ENCODE peak calls at places on chromosomes 16 and 17, in eight cellular contexts. One of them, this sample, is unnamed.

GRCh38 chr17:14748036-14748715 is 447.3 kb downstream of the HS3ST3B1 start:
- DNase-seq in hepatocyte: no peak
- DNase-seq in uterus: no peak
- DNase-seq in CD4-positive, alpha-beta memory T cell: no peak
- DNase-seq in pancreas: no peak
- DNase-seq in brain microvascular endothelial cell: no peak
- DNase-seq in heart right ventricle: no peak
- DNase-seq in tibial artery: no peak
- DNase-seq in this sample: no peak

GRCh38 chr17:39261286-39261685 is 35.5 kb upstream of the STAC2 start:
- DNase-seq in CD4-positive, alpha-beta memory T cell: no peak
- DNase-seq in brain microvascular endothelial cell: no peak
- DNase-seq in uterus: no peak
- DNase-seq in hepatocyte: no peak
- DNase-seq in heart right ventricle: no peak
- DNase-seq in tibial artery: no peak
- DNase-seq in pancreas: no peak
- DNase-seq in this sample: no peak

GRCh38 chr17:42363767-42364585 is 24.3 kb downstream of the STAT3 start:
- DNase-seq in hepatocyte: no peak
- DNase-seq in pancreas: no peak
- DNase-seq in heart right ventricle: no peak
- DNase-seq in brain microvascular endothelial cell: peak; percentile 56
- DNase-seq in CD4-positive, alpha-beta memory T cell: no peak
- DNase-seq in tibial artery: peak; percentile 33
- DNase-seq in uterus: no peak
- DNase-seq in this sample: no peak

GRCh38 chr17:32267690-32268205 is 2.1 kb downstream of the RHBDL3 start:
- DNase-seq in brain microvascular endothelial cell: no peak
- DNase-seq in pancreas: no peak
- DNase-seq in heart right ventricle: no peak
- DNase-seq in uterus: no peak
- DNase-seq in CD4-positive, alpha-beta memory T cell: no peak
- DNase-seq in hepatocyte: no peak
- DNase-seq in tibial artery: no peak
- DNase-seq in this sample: peak; percentile 16

GRCh38 chr17:16939606-16940115 is 32.3 kb downstream of the TNFRSF13B start:
- DNase-seq in heart right ventricle: no peak
- DNase-seq in uterus: no peak
- DNase-seq in brain microvascular endothelial cell: no peak
- DNase-seq in pancreas: no peak
- DNase-seq in hepatocyte: peak; percentile 4
- DNase-seq in CD4-positive, alpha-beta memory T cell: no peak
- DNase-seq in tibial artery: peak; percentile 11
- DNase-seq in this sample: no peak

GRCh38 chr17:20203761-20204263 is 194.7 kb downstream of the SPECC1 start:
- DNase-seq in heart right ventricle: no peak
- DNase-seq in brain microvascular endothelial cell: no peak
- DNase-seq in CD4-positive, alpha-beta memory T cell: no peak
- DNase-seq in tibial artery: no peak
- DNase-seq in pancreas: no peak
- DNase-seq in uterus: no peak
- DNase-seq in hepatocyte: no peak
- DNase-seq in this sample: no peak

GRCh38 chr16:50858376-50858775 is 116.5 kb downstream of the CYLD start:
- DNase-seq in uterus: no peak
- DNase-seq in heart right ventricle: no peak
- DNase-seq in CD4-positive, alpha-beta memory T cell: no peak
- DNase-seq in pancreas: no peak
- DNase-seq in hepatocyte: no peak
- DNase-seq in brain microvascular endothelial cell: no peak
- DNase-seq in tibial artery: no peak
- DNase-seq in this sample: no peak

GRCh38 chr17:72412650-72413076 is 291.8 kb downstream of the SOX9 start:
- DNase-seq in CD4-positive, alpha-beta memory T cell: no peak
- DNase-seq in tibial artery: no peak
- DNase-seq in pancreas: no peak
- DNase-seq in heart right ventricle: no peak
- DNase-seq in brain microvascular endothelial cell: no peak
- DNase-seq in hepatocyte: no peak
- DNase-seq in uterus: no peak
- DNase-seq in this sample: no peak

GRCh38 chr16:72921106-72921505 is 126.8 kb downstream of the ZFHX3 start:
- DNase-seq in tibial artery: no peak
- DNase-seq in heart right ventricle: no peak
- DNase-seq in hepatocyte: no peak
- DNase-seq in uterus: no peak
- DNase-seq in CD4-positive, alpha-beta memory T cell: no peak
- DNase-seq in pancreas: no peak
- DNase-seq in brain microvascular endothelial cell: no peak
- DNase-seq in this sample: no peak

GRCh38 chr16:48382131-48382530 is 3.1 kb downstream of the SIAH1 start:
- DNase-seq in heart right ventricle: no peak
- DNase-seq in CD4-positive, alpha-beta memory T cell: no peak
- DNase-seq in tibial artery: no peak
- DNase-seq in hepatocyte: no peak
- DNase-seq in uterus: no peak
- DNase-seq in pancreas: no peak
- DNase-seq in brain microvascular endothelial cell: no peak
- DNase-seq in this sample: no peak

GRCh38 chr16:508884-509736 is 18.4 kb upstream of the CAPN15 start:
- DNase-seq in hepatocyte: peak; percentile 66
- DNase-seq in uterus: no peak
- DNase-seq in tibial artery: no peak
- DNase-seq in pancreas: no peak
- DNase-seq in brain microvascular endothelial cell: peak; percentile 69
- DNase-seq in heart right ventricle: no peak
- DNase-seq in CD4-positive, alpha-beta memory T cell: no peak
- DNase-seq in this sample: no peak

GRCh38 chr16:503150-504071 is 24.1 kb upstream of the CAPN15 start:
- DNase-seq in brain microvascular endothelial cell: no peak
- DNase-seq in uterus: no peak
- DNase-seq in CD4-positive, alpha-beta memory T cell: no peak
- DNase-seq in tibial artery: no peak
- DNase-seq in pancreas: no peak
- DNase-seq in heart right ventricle: no peak
- DNase-seq in hepatocyte: no peak
- DNase-seq in this sample: no peak

GRCh38 chr16:505479-506245 is 21.9 kb upstream of the CAPN15 start:
- DNase-seq in CD4-positive, alpha-beta memory T cell: no peak
- DNase-seq in hepatocyte: no peak
- DNase-seq in tibial artery: no peak
- DNase-seq in uterus: no peak
- DNase-seq in heart right ventricle: no peak
- DNase-seq in pancreas: no peak
- DNase-seq in brain microvascular endothelial cell: no peak
- DNase-seq in this sample: peak; percentile 57

GRCh38 chr16:506246-506546 is 21.3 kb upstream of the CAPN15 start:
- DNase-seq in pancreas: no peak
- DNase-seq in heart right ventricle: no peak
- DNase-seq in uterus: no peak
- DNase-seq in CD4-positive, alpha-beta memory T cell: no peak
- DNase-seq in tibial artery: no peak
- DNase-seq in brain microvascular endothelial cell: no peak
- DNase-seq in hepatocyte: no peak
- DNase-seq in this sample: no peak

GRCh38 chr16:507996-508395 is 19.5 kb upstream of the CAPN15 start:
- DNase-seq in heart right ventricle: no peak
- DNase-seq in tibial artery: no peak
- DNase-seq in CD4-positive, alpha-beta memory T cell: no peak
- DNase-seq in hepatocyte: no peak
- DNase-seq in brain microvascular endothelial cell: no peak
- DNase-seq in uterus: no peak
- DNase-seq in pancreas: no peak
- DNase-seq in this sample: no peak
- H3K27ac ChIP-seq in heart right ventricle: no peak overlapping the region
- H3K27ac ChIP-seq in tibial artery: no peak overlapping the region
- H3K27ac ChIP-seq in CD4-positive, alpha-beta memory T cell: no peak overlapping the region
- H3K27ac ChIP-seq in hepatocyte: no peak overlapping the region
- H3K27ac ChIP-seq in brain microvascular endothelial cell: no peak overlapping the region
- H3K27ac ChIP-seq in uterus: no peak overlapping the region
- H3K27ac ChIP-seq in pancreas: no peak overlapping the region
- H3K27ac ChIP-seq in this sample: no peak overlapping the region

DNA sequence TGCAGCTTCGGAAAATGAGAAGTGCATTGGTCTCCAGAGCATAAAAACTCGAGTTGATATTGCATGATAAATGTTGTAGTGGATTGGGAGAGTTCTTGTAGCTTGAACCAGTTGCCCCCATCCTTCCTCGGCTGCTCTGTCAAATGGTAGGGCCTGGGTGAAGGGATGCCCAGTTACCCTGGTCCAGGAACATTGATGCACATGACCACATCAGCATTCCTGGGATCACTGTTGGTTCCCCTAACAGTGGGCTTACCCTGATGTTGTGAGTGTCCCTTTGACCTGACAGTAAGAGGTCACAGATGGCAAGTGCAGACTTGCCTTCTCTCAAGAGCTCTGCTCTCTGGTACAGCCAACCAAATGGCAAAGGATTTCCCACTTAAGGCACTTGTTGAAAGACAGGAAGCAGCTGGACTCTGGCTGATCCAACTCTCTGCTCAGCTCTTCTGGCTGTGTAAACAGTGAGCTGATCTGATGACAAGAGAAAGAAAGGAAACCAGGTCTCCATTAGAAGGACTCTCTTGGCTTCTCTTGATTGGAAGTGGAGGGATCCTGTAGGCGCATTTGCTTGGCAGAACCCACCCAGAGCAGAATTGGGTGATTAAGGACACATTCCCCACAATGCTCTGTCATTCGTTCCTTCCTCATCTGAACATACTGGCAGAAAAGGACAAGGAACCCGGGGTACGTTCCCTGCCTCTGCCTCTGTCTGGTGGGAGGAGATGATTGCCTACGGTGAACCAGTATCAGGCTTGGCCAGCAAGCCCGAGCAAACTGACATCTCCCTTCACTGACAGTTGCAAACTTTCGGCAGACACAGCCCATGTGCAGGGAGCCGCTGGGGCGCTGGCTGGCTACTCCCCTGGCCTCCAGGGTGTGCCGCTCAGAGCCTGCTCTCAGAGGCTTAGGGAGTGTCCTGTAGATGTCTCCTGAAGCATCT is 29.3 kb downstream of the LDHD start:
- DNase-seq in brain microvascular endothelial cell: no peak
- DNase-seq in heart right ventricle: peak; percentile 69
- DNase-seq in tibial artery: no peak
- DNase-seq in CD4-positive, alpha-beta memory T cell: no peak
- DNase-seq in uterus: no peak
- DNase-seq in pancreas: no peak
- DNase-seq in hepatocyte: peak; percentile 60
- DNase-seq in this sample: no peak
- H3K27ac ChIP-seq in brain microvascular endothelial cell: no peak overlapping the region
- H3K27ac ChIP-seq in heart right ventricle: peak overlapping the region; percentile 51
- H3K27ac ChIP-seq in tibial artery: no peak overlapping the region
- H3K27ac ChIP-seq in CD4-positive, alpha-beta memory T cell: no peak overlapping the region
- H3K27ac ChIP-seq in uterus: peak overlapping the region; percentile 70
- H3K27ac ChIP-seq in pancreas: no peak overlapping the region
- H3K27ac ChIP-seq in hepatocyte: peak overlapping the region; percentile 69
- H3K27ac ChIP-seq in this sample: no peak overlapping the region

DNA sequence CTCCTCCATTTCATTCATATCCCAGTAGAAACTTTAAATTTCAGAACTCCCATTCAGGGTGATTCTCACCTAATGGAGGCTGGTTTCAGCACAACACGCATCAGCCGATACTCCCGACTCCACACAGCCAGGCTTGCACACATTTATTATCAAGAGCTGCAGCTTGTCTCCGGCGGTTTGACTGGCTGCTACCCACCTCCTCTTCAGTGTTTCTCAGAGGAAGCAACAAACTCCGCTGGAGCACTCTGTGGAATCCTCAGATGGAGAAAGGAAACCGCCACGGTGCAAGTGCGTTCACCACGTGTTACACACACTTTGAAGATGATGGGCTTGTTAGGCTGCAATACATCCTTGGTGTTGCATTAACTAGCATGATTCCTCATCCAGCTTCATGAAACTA is 39.7 kb upstream of the NUDT7 start:
- DNase-seq in brain microvascular endothelial cell: no peak
- DNase-seq in CD4-positive, alpha-beta memory T cell: no peak
- DNase-seq in hepatocyte: no peak
- DNase-seq in uterus: no peak
- DNase-seq in pancreas: no peak
- DNase-seq in tibial artery: no peak
- DNase-seq in heart right ventricle: no peak
- DNase-seq in this sample: no peak
- H3K27ac ChIP-seq in brain microvascular endothelial cell: no peak overlapping the region
- H3K27ac ChIP-seq in CD4-positive, alpha-beta memory T cell: no peak overlapping the region
- H3K27ac ChIP-seq in hepatocyte: no peak overlapping the region
- H3K27ac ChIP-seq in uterus: no peak overlapping the region
- H3K27ac ChIP-seq in pancreas: no peak overlapping the region
- H3K27ac ChIP-seq in tibial artery: no peak overlapping the region
- H3K27ac ChIP-seq in heart right ventricle: no peak overlapping the region
- H3K27ac ChIP-seq in this sample: no peak overlapping the region

GRCh38 chr16:79401157-79401556 is 199.4 kb downstream of the MAF start:
- DNase-seq in heart right ventricle: no peak
- DNase-seq in hepatocyte: no peak
- DNase-seq in pancreas: no peak
- DNase-seq in tibial artery: no peak
- DNase-seq in uterus: no peak
- DNase-seq in brain microvascular endothelial cell: no peak
- DNase-seq in CD4-positive, alpha-beta memory T cell: no peak
- DNase-seq in this sample: no peak

GRCh38 chr16:79402920-79403319 is 197.6 kb downstream of the MAF start:
- DNase-seq in pancreas: no peak
- DNase-seq in CD4-positive, alpha-beta memory T cell: no peak
- DNase-seq in heart right ventricle: no peak
- DNase-seq in tibial artery: no peak
- DNase-seq in hepatocyte: no peak
- DNase-seq in brain microvascular endothelial cell: no peak
- DNase-seq in uterus: no peak
- DNase-seq in this sample: no peak

GRCh38 chr16:79402356-79402755 is 198.2 kb downstream of the MAF start:
- DNase-seq in brain microvascular endothelial cell: no peak
- DNase-seq in pancreas: peak; percentile 17
- DNase-seq in hepatocyte: peak; percentile 54
- DNase-seq in CD4-positive, alpha-beta memory T cell: no peak
- DNase-seq in tibial artery: no peak
- DNase-seq in heart right ventricle: no peak
- DNase-seq in uterus: no peak
- DNase-seq in this sample: no peak

GRCh38 chr16:79401782-79402181 is 198.8 kb downstream of the MAF start:
- DNase-seq in heart right ventricle: no peak
- DNase-seq in uterus: no peak
- DNase-seq in tibial artery: no peak
- DNase-seq in hepatocyte: no peak
- DNase-seq in CD4-positive, alpha-beta memory T cell: no peak
- DNase-seq in brain microvascular endothelial cell: no peak
- DNase-seq in pancreas: no peak
- DNase-seq in this sample: no peak

DNA sequence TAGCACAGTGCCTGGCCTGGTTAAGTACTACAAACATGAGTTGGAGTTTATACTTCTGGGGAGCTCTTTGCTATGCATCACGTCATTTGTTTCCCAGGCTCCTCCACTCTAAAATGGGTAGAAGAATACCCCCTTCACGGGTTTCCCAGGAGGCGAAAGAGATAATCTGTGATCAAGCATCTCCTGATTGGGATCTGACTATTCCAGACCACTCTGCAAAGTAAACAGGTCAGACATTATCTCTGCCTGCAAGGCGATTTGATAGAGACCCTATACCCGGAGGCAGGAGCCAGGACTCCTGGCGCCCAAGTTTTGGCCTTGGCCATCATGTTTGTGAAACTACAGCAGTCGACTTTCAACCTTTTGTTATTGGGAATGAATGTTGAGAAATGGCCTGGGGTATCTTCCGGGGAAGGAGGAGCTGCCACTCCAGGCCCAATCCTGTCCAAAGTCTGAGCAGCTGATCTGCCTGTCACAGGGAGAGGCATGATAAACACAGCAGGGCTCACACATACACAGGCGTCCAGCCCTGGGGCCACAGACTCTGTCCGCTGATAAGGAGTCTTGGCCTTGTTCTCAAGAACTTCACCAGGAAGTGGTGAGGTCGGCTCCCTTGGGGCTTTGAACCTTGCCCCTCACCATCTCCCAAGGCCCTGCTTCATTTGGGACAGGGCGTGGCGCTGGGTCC is 199.9 kb downstream of the MAF start:
- DNase-seq in heart right ventricle: no peak
- DNase-seq in uterus: no peak
- DNase-seq in brain microvascular endothelial cell: no peak
- DNase-seq in hepatocyte: peak; percentile 72
- DNase-seq in tibial artery: no peak
- DNase-seq in pancreas: no peak
- DNase-seq in CD4-positive, alpha-beta memory T cell: no peak
- DNase-seq in this sample: no peak
- H3K27ac ChIP-seq in heart right ventricle: no peak overlapping the region
- H3K27ac ChIP-seq in uterus: no peak overlapping the region
- H3K27ac ChIP-seq in brain microvascular endothelial cell: no peak overlapping the region
- H3K27ac ChIP-seq in hepatocyte: peak overlapping the region; percentile 76
- H3K27ac ChIP-seq in tibial artery: no peak overlapping the region
- H3K27ac ChIP-seq in pancreas: no peak overlapping the region
- H3K27ac ChIP-seq in CD4-positive, alpha-beta memory T cell: no peak overlapping the region
- H3K27ac ChIP-seq in this sample: no peak overlapping the region